ENCODE peak calls at places on chromosomes 12 and 14, in four cellular contexts. E is GM12878, J is left ventricle myocardium inferior, H is cardiac muscle cell. O is an unnamed sample.

GRCh38 chr14:51520087-51520486 is 131.6 kb upstream of the FRMD6 start:
- DNase-seq in E (no peak), J (no peak), H (no peak), O (no peak)

GRCh38 chr12:27657296-27657695 is 39.0 kb upstream of the REP15 start:
- DNase-seq in E (no peak), J (no peak), H (no peak), O (no peak)

GRCh38 chr12:62658910-62659309 is 192.3 kb downstream of the MON2 start:
- DNase-seq in E (no peak), J (no peak), H (no peak), O (no peak)

GRCh38 chr14:21069388-21070082 is 569 bp upstream of the ARHGEF40 start:
- DNase-seq in E (no peak), J (peak; percentile 61), H (peak; percentile 71), O (peak; percentile 75)

GRCh38 chr12:111295176-111295575 is 73.7 kb downstream of the PHETA1 start:
- DNase-seq in E (no peak), J (no peak), H (no peak), O (no peak)

GRCh38 chr12:23579257-23579656 is 370.2 kb downstream of the SOX5 start:
- DNase-seq in E (no peak), J (no peak), H (no peak), O (no peak)

GRCh38 chr14:57889245-57889644 is 23.4 kb upstream of the SLC35F4 start:
- DNase-seq in E (no peak), J (peak; percentile 64), H (peak; percentile 67), O (peak; percentile 6)

GRCh38 chr12:38664661-38665269 is 240.6 kb downstream of the CPNE8 start:
- DNase-seq in E (peak; percentile 15), J (no peak), H (peak; percentile 33), O (no peak)

GRCh38 chr14:35068238-35069012 is 22.4 kb downstream of the FAM177A1 start:
- DNase-seq in E (no peak), J (no peak), H (peak; percentile 21), O (no peak)

GRCh38 chr12:49881400-49882247 is 22.1 kb downstream of the FAIM2 start:
- DNase-seq in E (no peak), J (no peak), H (no peak), O (no peak)

GRCh38 chr12:54561164-54561563 is 11.8 kb downstream of the PDE1B start:
- DNase-seq in E (no peak), J (peak; percentile 39), H (peak; percentile 46), O (no peak)

GRCh38 chr12:32148372-32148771 is 41.7 kb downstream of the BICD1 start:
- DNase-seq in E (no peak), J (no peak), H (no peak), O (no peak)

GRCh38 chr12:1744932-1745331 is 54.1 kb downstream of the ADIPOR2 start:
- DNase-seq in E (no peak), J (no peak), H (no peak), O (no peak)

GRCh38 chr14:100440207-100440631 is 117.1 kb downstream of the SLC25A47 start:
- DNase-seq in E (no peak), J (peak; percentile 64), H (peak; percentile 73), O (peak; percentile 65)

GRCh38 chr14:100438271-100438670 is 115.1 kb downstream of the SLC25A47 start:
- DNase-seq in E (no peak), J (no peak), H (no peak), O (no peak)

GRCh38 chr14:100438678-100439592 is 115.8 kb downstream of the SLC25A47 start:
- DNase-seq in E (no peak), J (no peak), H (peak; percentile 50), O (no peak)

GRCh38 chr14:100440758-100441203 is 117.6 kb downstream of the SLC25A47 start:
- DNase-seq in E (no peak), J (no peak), H (peak; percentile 42), O (no peak)

DNA sequence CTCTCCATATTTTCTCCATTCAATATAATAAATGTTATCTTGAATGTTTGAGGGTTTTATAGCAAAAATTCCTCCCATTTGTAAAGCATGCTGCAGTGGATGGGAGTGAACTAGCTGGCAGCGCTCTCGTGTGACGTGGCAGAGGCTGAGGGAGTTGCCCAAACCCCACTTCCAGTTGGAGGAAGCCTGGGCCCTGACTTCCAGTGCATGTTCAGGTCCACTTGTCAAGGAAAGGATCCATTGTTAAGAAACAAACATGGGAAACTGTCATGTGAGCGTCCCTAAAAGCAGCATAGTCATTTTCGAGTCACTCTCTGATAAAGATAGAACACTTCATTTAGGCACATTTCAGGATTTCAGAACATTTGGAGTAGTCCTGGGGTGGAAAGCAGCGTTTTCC is 116.6 kb downstream of the SLC25A47 start:
- DNase-seq in E (no peak), J (peak; percentile 32), H (peak; percentile 59), O (no peak)
- H3K27ac ChIP-seq in E (no peak overlapping the region), J (peak overlapping the region; percentile 68), H (no peak overlapping the region), O (no peak overlapping the region)

DNA sequence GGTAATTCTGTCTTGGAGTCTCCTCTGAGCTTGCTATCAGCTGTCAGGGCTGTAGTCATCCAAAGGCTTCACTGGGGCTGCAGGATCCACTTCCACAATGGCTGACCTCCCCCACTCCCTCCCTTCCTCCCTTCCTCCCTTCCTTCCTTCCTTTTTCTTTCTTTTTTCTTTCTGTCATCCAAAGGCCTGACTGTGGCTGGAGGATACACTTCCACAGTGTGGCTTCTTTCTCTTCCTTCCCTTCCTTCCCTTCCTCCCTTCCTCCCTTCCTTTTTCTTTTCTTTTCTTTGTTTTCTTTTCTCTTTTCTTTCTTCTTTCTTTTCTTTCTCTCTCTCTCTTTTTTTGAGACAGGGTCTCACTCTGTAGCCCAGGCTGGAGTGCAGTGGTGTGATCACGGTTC is 30.6 kb downstream of the ARF6 start:
- DNase-seq in E (no peak), J (no peak), H (no peak), O (no peak)
- H3K4me1 ChIP-seq in E (peaks cover 6% of the 10 kb centered on the region), J (no peaks in the 10 kb centered on the region), H (no peaks in the 10 kb centered on the region), O (peaks cover 8% of the 10 kb centered on the region)

GRCh38 chr12:124422570-124423523 is 128.0 kb downstream of the RFLNA start:
- DNase-seq in E (no peak), J (peak; percentile 95), H (peak; percentile 98), O (peak; percentile 91)
- H3K4me3 ChIP-seq in E (no peak overlapping the region), J (peak overlapping the region; percentile 53), H (no peak overlapping the region), O (peak overlapping the region; percentile 29)

GRCh38 chr14:56585461-56586084 is 6.0 kb downstream of the TMEM260 start:
- DNase-seq in E (no peak), J (no peak), H (no peak), O (peak; percentile 76)
- H3K27ac ChIP-seq in E (no peak overlapping the region), J (no peak overlapping the region), H (no peak overlapping the region), O (peak overlapping the region; percentile 30)

GRCh38 chr12:129909051-129910020 is 5.5 kb upstream of the TMEM132D start:
- DNase-seq in E (no peak), J (no peak), H (no peak), O (no peak)
- H3K4me1 ChIP-seq in E (no peaks in the 10 kb centered on the region), J (no peaks in the 10 kb centered on the region), H (no peaks in the 10 kb centered on the region), O (peaks cover 4% of the 10 kb centered on the region)

DNA sequence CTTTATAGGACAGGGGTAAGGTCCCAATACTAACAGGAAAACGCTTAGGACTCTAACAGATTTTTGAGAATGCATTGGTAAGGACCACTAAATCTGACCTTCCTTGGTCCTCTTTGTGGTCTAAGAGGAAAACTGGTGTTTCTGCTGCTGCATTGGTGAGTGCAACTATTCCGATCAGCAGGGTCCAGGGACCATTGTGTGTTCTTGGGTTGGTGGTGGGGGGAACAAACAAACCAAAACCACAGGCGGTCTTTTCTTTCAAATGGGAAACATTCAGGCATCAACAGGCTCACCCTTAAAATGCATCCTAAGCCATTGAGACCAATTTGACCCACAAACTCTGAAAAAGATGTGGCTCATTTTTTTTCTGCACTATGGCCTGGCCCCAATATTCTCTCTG is 20.7 kb downstream of the EPYC start:
- DNase-seq in E (no peak), J (no peak), H (no peak), O (no peak)
- H3K4me3 ChIP-seq in E (no peak overlapping the region), J (no peak overlapping the region), H (no peak overlapping the region), O (no peak overlapping the region)

GRCh38 chr12:114681149-114681849 is 2.7 kb downstream of the TBX3 start:
- DNase-seq in E (no peak), J (no peak), H (peak; percentile 65), O (no peak)
- H3K27ac ChIP-seq in E (no peak overlapping the region), J (peak overlapping the region; percentile 96), H (no peak overlapping the region), O (no peak overlapping the region)

DNA sequence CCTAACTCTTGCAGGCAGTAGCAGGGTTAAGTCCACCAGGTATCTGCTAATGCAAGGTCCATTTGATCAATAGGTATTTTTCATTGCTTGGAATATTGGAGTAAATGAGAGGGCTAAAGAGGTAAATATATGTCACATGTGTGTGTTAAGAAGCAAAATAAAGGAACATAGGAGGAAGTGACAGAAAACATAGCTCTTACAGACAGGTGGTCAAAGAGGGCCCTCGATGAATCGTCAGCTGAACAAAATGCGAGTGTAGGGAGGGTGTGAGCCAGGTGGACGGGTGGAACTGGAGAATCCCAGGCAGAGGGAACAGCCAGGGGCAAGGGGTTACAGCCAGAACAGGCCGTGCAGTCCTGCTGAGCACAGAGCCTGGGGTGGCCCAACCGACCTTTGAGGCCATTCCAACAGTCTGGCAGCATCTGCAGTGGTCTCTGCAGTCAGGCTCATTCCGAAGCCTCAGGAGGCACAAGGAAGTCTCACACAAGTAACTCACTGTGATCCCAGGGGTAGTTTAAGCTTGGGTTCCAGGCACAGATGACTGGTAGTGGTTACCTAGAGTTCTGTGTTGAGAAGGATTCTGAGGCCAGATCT is 43.2 kb downstream of the CCDC88C start:
- DNase-seq in E (no peak), J (no peak), H (no peak), O (peak; percentile 20)
- H3K4me1 ChIP-seq in E (peaks cover 96% of the 10 kb centered on the region), J (peaks cover 64% of the 10 kb centered on the region), H (peaks cover 8% of the 10 kb centered on the region), O (peaks cover 46% of the 10 kb centered on the region)

DNA sequence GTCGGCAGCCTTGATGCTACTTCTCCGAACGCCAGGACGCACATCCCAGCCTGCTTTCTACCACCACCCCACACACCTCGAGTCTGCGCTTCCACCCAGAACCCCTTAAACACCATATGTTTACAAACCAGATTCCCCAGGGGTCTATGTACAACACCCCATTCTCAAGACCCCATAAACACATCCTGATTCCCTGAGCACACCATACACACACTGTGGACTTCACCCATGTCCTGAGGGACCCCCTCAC is 738 bp downstream of the TTC7B start:
- DNase-seq in E (no peak), J (no peak), H (no peak), O (no peak)
- H3K4me3 ChIP-seq in E (no peak overlapping the region), J (peak overlapping the region; percentile 78), H (peak overlapping the region; percentile 81), O (peak overlapping the region; percentile 90)

GRCh38 chr12:65949009-65949623 is 124.8 kb downstream of the HMGA2 start:
- DNase-seq in E (no peak), J (no peak), H (no peak), O (no peak)

GRCh38 chr12:65949986-65950385 is 125.7 kb downstream of the HMGA2 start:
- DNase-seq in E (no peak), J (no peak), H (no peak), O (no peak)

GRCh38 chr12:65952737-65953209 is 128.5 kb downstream of the HMGA2 start:
- DNase-seq in E (no peak), J (no peak), H (no peak), O (no peak)

GRCh38 chr12:65953621-65954020 is 129.3 kb downstream of the HMGA2 start:
- DNase-seq in E (no peak), J (no peak), H (peak; percentile 43), O (no peak)

GRCh38 chr12:65951697-65952096 is 127.4 kb downstream of the HMGA2 start:
- DNase-seq in E (no peak), J (no peak), H (no peak), O (no peak)
- H3K27ac ChIP-seq in E (no peak overlapping the region), J (no peak overlapping the region), H (no peak overlapping the region), O (no peak overlapping the region)